ENCODE peak calls at places on chromosomes 2 and 18, in seven cellular contexts. S is fibroblast of lung, U is astrocyte, A is caudate nucleus, B is AG04450, W is heart left ventricle, V is cardiac muscle cell. P is an unnamed sample.

GRCh38 chr2:63300835-63301234 is 250.2 kb downstream of the OTX1 start:
- DNase-seq in V (no peak), A (no peak), U (no peak), S (no peak), B (no peak), W (no peak), P (no peak)

GRCh38 chr2:11080253-11081115 is 74.8 kb upstream of the SLC66A3 start:
- DNase-seq in U (no peak), W (no peak), A (no peak), V (no peak), S (no peak), B (no peak), P (no peak)

GRCh38 chr2:240932001-240932723 is 26.0 kb downstream of the CROCC2 start:
- DNase-seq in A (no peak), B (no peak), V (no peak), U (no peak), W (peak), S (no peak), P (no peak)

GRCh38 chr18:76621184-76621583 is 126.1 kb upstream of the ZNF516 start:
- DNase-seq in U (peak), S (peak), B (no peak), V (no peak), A (no peak), W (no peak), P (no peak)

GRCh38 chr2:145286716-145287115 is 766.8 kb upstream of the ZEB2 start:
- DNase-seq in V (peak), B (no peak), S (no peak), A (no peak), W (no peak), U (no peak), P (no peak)

GRCh38 chr2:207115715-207116364 is 49.9 kb downstream of the KLF7 start:
- DNase-seq in S (no peak), B (no peak), A (no peak), U (no peak), V (no peak), W (peak), P (no peak)

GRCh38 chr18:48124857-48125626 is 194.6 kb upstream of the SMAD2 start:
- DNase-seq in U (no peak), B (no peak), A (no peak), V (no peak), S (no peak), W (no peak), P (no peak)

GRCh38 chr2:100018794-100019193 is 123.6 kb downstream of the AFF3 start:
- DNase-seq in W (no peak), U (peak), A (no peak), V (peak), B (peak), S (peak), P (no peak)

GRCh38 chr2:12819721-12820120 is 103.0 kb downstream of the TRIB2 start:
- DNase-seq in S (peak), W (no peak), A (no peak), U (peak), B (no peak), V (no peak), P (no peak)

GRCh38 chr2:220279372-220279771 is 651.9 kb downstream of the SLC4A3 start:
- DNase-seq in V (no peak), W (no peak), A (no peak), U (peak), B (peak), S (peak), P (no peak)

GRCh38 chr2:23423062-23423872 is 38.3 kb downstream of the KLHL29 start:
- DNase-seq in A (no peak), U (no peak), S (no peak), W (no peak), B (no peak), V (no peak), P (no peak)

GRCh38 chr18:13558132-13558531 is 168.2 kb downstream of the FAM210A start:
- DNase-seq in W (peak), A (peak), U (peak), V (peak), B (no peak), S (peak), P (peak)

GRCh38 chr18:54878057-54878661 is 49.9 kb downstream of the RAB27B start:
- DNase-seq in W (no peak), V (no peak), B (no peak), S (peak), U (peak), A (no peak), P (no peak)

GRCh38 chr2:71071681-71072398 is 3.4 kb downstream of the NAGK start:
- DNase-seq in A (no peak), B (no peak), S (no peak), V (no peak), W (no peak), U (no peak), P (no peak)

GRCh38 chr18:38081516-38081915 is 515.9 kb upstream of the CELF4 start:
- DNase-seq in V (no peak), B (no peak), S (no peak), A (no peak), U (no peak), W (no peak), P (no peak)

GRCh38 chr2:190507135-190507534 is 27.4 kb downstream of the NEMP2 start:
- DNase-seq in V (no peak), W (no peak), B (no peak), S (no peak), U (no peak), A (no peak), P (peak)

GRCh38 chr2:151753540-151753939 is 19.3 kb upstream of the NEB start:
- DNase-seq in A (no peak), W (no peak), S (no peak), V (no peak), B (no peak), U (no peak), P (no peak)

GRCh38 chr2:235274010-235274409 is 219.8 kb upstream of the AGAP1 start:
- DNase-seq in S (no peak), V (no peak), U (no peak), B (no peak), W (no peak), A (no peak), P (no peak)

GRCh38 chr2:156434461-156435291 is 1.5 kb upstream of the GPD2 start:
- DNase-seq in B (no peak), A (no peak), U (peak), V (no peak), S (peak), W (no peak), P (peak)

GRCh38 chr2:144950874-144951560 is 431.1 kb upstream of the ZEB2 start:
- DNase-seq in W (no peak), V (no peak), A (no peak), U (peak), S (peak), B (peak), P (no peak)

GRCh38 chr2:88813612-88814011 is 122.1 kb downstream of the RPIA start:
- DNase-seq in S (no peak), A (no peak), V (no peak), B (no peak), W (no peak), U (no peak), P (no peak)

GRCh38 chr18:51621103-51621969 is 423.9 kb upstream of the MEX3C start:
- DNase-seq in W (peak), A (peak), S (peak), U (peak), V (peak), B (no peak), P (peak)

GRCh38 chr18:78494686-78495085 is 484.9 kb upstream of the SALL3 start:
- DNase-seq in U (no peak), V (no peak), B (no peak), A (no peak), W (no peak), S (no peak), P (no peak)

GRCh38 chr2:156452971-156453370 is 16.8 kb downstream of the GPD2 start:
- DNase-seq in U (peak), S (peak), A (no peak), V (no peak), B (no peak), W (no peak), P (no peak)

GRCh38 chr2:31318360-31319336 is 84.7 kb downstream of the EHD3 start:
- DNase-seq in S (peak), B (peak), W (peak), V (no peak), U (peak), A (no peak), P (no peak)

GRCh38 chr2:132009874-132010521 is 151.8 kb downstream of the ANKRD30BL start:
- DNase-seq in W (no peak), A (no peak), S (peak), B (no peak), V (peak), U (peak), P (no peak)

GRCh38 chr2:130760754-130761751 is 5.7 kb downstream of the AMER3 start:
- DNase-seq in U (no peak), S (no peak), A (no peak), V (no peak), B (no peak), W (no peak), P (no peak)

GRCh38 chr2:138752231-138752956 is 27.8 kb downstream of the NXPH2 start:
- DNase-seq in B (no peak), U (peak), A (no peak), S (peak), V (no peak), W (no peak), P (no peak)

GRCh38 chr2:140990416-140990815 is 1140.4 kb downstream of the LRP1B start:
- DNase-seq in U (peak), A (no peak), V (no peak), W (no peak), S (peak), B (peak), P (no peak)

GRCh38 chr2:42510191-42510929 is 16.6 kb upstream of the KCNG3 start:
- DNase-seq in W (no peak), V (no peak), A (no peak), B (no peak), S (peak), U (peak), P (no peak)

GRCh38 chr2:2831656-2832055 is 500.6 kb upstream of the MYT1L start:
- DNase-seq in A (no peak), W (no peak), S (no peak), V (peak), B (no peak), U (no peak), P (no peak)

GRCh38 chr18:58858591-58859468 is 5.8 kb upstream of the ZNF532 start:
- DNase-seq in B (no peak), U (no peak), V (no peak), W (peak), A (no peak), S (peak), P (peak)

GRCh38 chr2:18436408-18437077 is 123.9 kb downstream of the RDH14 start:
- DNase-seq in B (peak), W (no peak), S (peak), V (no peak), U (peak), A (no peak), P (no peak)

GRCh38 chr2:9765611-9766531 is 77.4 kb upstream of the TAF1B start:
- DNase-seq in A (no peak), W (no peak), B (no peak), V (no peak), U (no peak), S (no peak), P (no peak)

GRCh38 chr2:1248187-1248586 is 165.1 kb upstream of the TPO start:
- DNase-seq in A (no peak), B (no peak), W (no peak), S (no peak), U (no peak), V (no peak), P (no peak)

GRCh38 chr2:109447251-109447661 is 166.5 kb downstream of the SEPTIN10 start:
- DNase-seq in V (no peak), A (no peak), B (peak), U (peak), S (peak), W (no peak), P (no peak)

GRCh38 chr2:191043438-191043837 is 29.5 kb upstream of the STAT1 start:
- DNase-seq in U (peak), S (peak), B (no peak), V (no peak), W (no peak), A (no peak), P (no peak)

GRCh38 chr2:43324589-43325447 is 98.4 kb upstream of the ZFP36L2 start:
- DNase-seq in W (peak), U (no peak), S (peak), B (no peak), A (no peak), V (no peak), P (no peak)

GRCh38 chr2:96885432-96886137 is 15.7 kb upstream of the SEMA4C start:
- DNase-seq in V (no peak), B (no peak), W (no peak), S (no peak), A (no peak), U (no peak), P (no peak)

DNA sequence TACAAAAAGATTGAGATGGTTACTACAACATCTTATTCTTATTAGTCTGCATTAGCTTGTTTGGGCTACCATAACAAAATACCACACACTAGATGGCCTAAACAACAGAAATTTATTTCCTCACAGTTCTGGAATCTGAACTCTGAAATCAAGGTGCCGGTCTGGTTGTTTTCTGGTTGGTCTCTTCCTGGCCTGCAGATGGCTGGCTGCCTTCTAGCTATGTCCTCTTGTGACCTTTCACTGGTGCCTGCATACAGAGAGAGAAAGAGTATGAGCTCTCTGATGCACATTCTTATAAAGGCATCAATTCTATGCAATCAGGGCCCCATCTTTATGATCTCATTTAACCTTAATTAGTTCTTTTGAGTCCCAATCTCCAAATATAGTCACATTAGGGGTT is 696.5 kb downstream of the TDRD15 start:
- DNase-seq in S (no peak), A (no peak), W (no peak), V (no peak), B (no peak), U (no peak), P (no peak)
- H3K27ac ChIP-seq in S (no peak), A (no peak), W (no peak), V (no peak), B (no peak), U (no peak), P (no peak)

GRCh38 chr2:225177098-225177497 is 134.8 kb upstream of the DOCK10 start:
- DNase-seq in W (no peak), A (no peak), U (peak), B (peak), S (peak), V (no peak), P (no peak)

GRCh38 chr2:225184948-225185347 is 142.7 kb upstream of the DOCK10 start:
- DNase-seq in B (no peak), S (no peak), U (no peak), W (no peak), V (no peak), A (no peak), P (no peak)

GRCh38 chr2:225182126-225182525 is 139.9 kb upstream of the DOCK10 start:
- DNase-seq in V (no peak), W (no peak), A (no peak), U (no peak), B (no peak), S (no peak), P (no peak)
- H3K27ac ChIP-seq in V (no peak), W (no peak), A (no peak), U (no peak), B (no peak), S (no peak), P (no peak)

DNA sequence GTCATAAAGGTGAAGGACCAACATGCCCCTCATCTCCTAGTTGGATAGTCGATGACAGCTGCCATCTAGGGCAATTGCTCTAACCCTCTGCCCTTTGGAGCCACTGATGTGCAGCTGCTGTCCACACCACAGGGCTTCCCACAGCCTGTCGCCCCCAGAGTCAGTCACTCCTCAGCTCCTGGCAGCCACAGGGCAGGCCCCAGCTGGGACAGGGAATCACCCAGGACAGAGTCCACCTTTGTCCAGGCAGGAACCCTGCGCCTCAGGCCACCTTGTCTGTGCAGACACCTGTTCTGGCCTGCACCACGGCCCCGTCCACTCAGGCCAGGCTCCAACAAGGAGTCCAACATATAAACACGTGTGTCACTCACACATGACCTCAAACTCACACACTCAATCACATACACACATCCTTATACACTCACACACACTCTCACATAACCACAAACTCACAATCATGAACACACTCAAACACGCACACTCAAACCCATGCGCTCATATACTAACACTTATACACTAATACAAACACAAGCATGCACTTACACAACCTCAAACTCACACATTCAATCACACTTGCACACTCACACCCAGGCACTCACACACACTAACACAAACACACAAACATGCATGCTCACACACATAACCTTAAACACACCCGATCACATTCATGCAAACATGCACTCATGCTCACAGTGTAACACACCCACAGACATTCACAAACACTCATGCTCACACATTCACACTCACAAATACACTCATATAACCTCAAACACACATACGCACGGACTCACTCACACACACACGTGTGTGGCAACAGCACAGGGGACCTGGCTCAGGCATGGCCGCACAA is 29.7 kb downstream of the HDAC4 start:
- DNase-seq in W (no peak), B (no peak), U (no peak), V (no peak), A (no peak), S (no peak), P (no peak)
- H3K27ac ChIP-seq in W (no peak), B (no peak), U (no peak), V (no peak), A (no peak), S (no peak), P (no peak)

GRCh38 chr2:27537287-27537686 is 40.6 kb downstream of the GCKR start:
- DNase-seq in S (no peak), U (no peak), A (no peak), W (no peak), V (no peak), B (no peak), P (no peak)
- H3K27ac ChIP-seq in S (no peak), U (no peak), A (no peak), W (no peak), V (no peak), B (no peak), P (no peak)

GRCh38 chr18:56929861-56930260 is 217.0 kb upstream of the BOD1L2 start:
- DNase-seq in V (no peak), W (no peak), U (no peak), B (no peak), A (no peak), S (no peak), P (no peak)

GRCh38 chr18:56933472-56933871 is 213.4 kb upstream of the BOD1L2 start:
- DNase-seq in V (no peak), B (no peak), U (no peak), W (no peak), S (no peak), A (no peak), P (no peak)

GRCh38 chr18:56921888-56922480 is 224.9 kb upstream of the BOD1L2 start:
- DNase-seq in U (no peak), S (peak), W (no peak), A (no peak), B (no peak), V (no peak), P (no peak)

GRCh38 chr18:56926740-56927139 is 220.1 kb upstream of the BOD1L2 start:
- DNase-seq in W (no peak), U (no peak), S (no peak), A (no peak), V (no peak), B (no peak), P (no peak)

GRCh38 chr18:56927795-56928194 is 219.1 kb upstream of the BOD1L2 start:
- DNase-seq in B (no peak), A (no peak), U (no peak), V (no peak), S (no peak), W (no peak), P (no peak)
- H3K27ac ChIP-seq in B (no peak), A (no peak), U (no peak), V (no peak), S (no peak), W (no peak), P (no peak)

DNA sequence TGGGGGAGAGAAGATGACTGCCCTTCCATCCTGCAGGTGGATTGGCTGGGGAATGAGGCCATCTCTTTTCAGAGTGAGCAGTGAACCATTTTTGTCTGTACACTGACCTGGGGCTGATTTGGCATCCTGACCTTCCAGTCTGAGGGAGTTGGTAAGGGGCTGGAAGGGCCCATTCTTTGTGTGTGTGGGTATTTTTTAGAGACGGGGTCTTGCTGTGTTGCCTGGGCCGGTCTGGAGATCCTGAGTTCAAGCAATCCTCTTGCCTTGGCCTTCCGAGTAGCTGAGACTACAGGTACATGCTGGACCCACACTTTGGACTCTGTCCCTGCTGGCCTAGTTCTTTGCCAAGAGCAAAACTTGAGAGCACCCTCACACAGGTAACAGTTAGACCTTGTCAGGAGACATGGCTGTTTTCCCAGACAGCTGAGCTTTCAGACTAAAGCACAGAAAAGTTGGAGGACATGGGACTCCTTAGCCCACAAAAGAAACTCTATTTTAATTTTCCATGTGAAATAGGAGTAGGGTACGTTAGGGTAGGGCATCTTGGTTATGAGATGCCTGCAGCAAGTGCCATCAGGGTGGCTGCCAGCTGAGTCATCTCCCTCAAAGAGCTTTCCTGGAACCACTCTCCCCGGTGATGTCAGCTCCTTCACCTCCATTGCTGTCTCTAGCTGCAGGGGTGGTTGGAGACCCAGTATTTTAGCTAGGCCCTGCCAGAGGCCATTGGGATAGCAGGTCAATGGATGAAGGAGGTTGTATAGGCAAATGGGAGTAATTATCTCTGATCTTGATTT is 60.7 kb downstream of the DGKD start:
- DNase-seq in U (peak), W (no peak), B (no peak), S (peak), V (no peak), A (no peak), P (peak)
- H3K27ac ChIP-seq in U (peak), W (peak), B (peak), S (no peak), V (no peak), A (no peak), P (peak)

GRCh38 chr2:216497382-216497781 is 1.3 kb upstream of the RPL37A start:
- DNase-seq in S (no peak), W (no peak), A (no peak), B (no peak), V (no peak), U (no peak), P (no peak)
- H3K27ac ChIP-seq in S (no peak), W (peak), A (no peak), B (no peak), V (peak), U (no peak), P (no peak)

P was measured in thyroid gland.